ENCODE peak calls at places on chromosomes 11 and 22, in ten cellular contexts. One of them, this sample, is unnamed.

GRCh38 chr11:108431997-108432396 is 35.3 kb downstream of the C11orf65 start:
- DNase-seq in foreskin fibroblast: no peak
- DNase-seq in GM23338: no peak
- DNase-seq in kidney epithelial cell: no peak
- DNase-seq in heart right ventricle: no peak
- DNase-seq in Peyer's patch: no peak
- DNase-seq in body of pancreas: no peak
- DNase-seq in HFF-Myc: no peak
- DNase-seq in IMR-90: no peak
- DNase-seq in esophagus squamous epithelium: no peak
- DNase-seq in this sample: no peak

GRCh38 chr11:132402056-132402684 is 1031.8 kb downstream of the NTM start:
- DNase-seq in foreskin fibroblast: peak
- DNase-seq in GM23338: peak
- DNase-seq in kidney epithelial cell: peak
- DNase-seq in heart right ventricle: peak
- DNase-seq in Peyer's patch: no peak
- DNase-seq in body of pancreas: no peak
- DNase-seq in HFF-Myc: no peak
- DNase-seq in IMR-90: peak
- DNase-seq in esophagus squamous epithelium: no peak
- DNase-seq in this sample: peak

GRCh38 chr11:66467034-66467659 is 442 bp downstream of the PELI3 start:
- DNase-seq in foreskin fibroblast: peak
- DNase-seq in GM23338: peak
- DNase-seq in kidney epithelial cell: no peak
- DNase-seq in heart right ventricle: no peak
- DNase-seq in Peyer's patch: peak
- DNase-seq in body of pancreas: peak
- DNase-seq in HFF-Myc: no peak
- DNase-seq in IMR-90: peak
- DNase-seq in esophagus squamous epithelium: no peak
- DNase-seq in this sample: peak

GRCh38 chr11:65588199-65589054 is 7.2 kb downstream of the KCNK7 start:
- DNase-seq in foreskin fibroblast: peak
- DNase-seq in GM23338: peak
- DNase-seq in kidney epithelial cell: no peak
- DNase-seq in heart right ventricle: peak
- DNase-seq in Peyer's patch: peak
- DNase-seq in body of pancreas: peak
- DNase-seq in HFF-Myc: no peak
- DNase-seq in IMR-90: peak
- DNase-seq in esophagus squamous epithelium: no peak
- DNase-seq in this sample: peak

GRCh38 chr11:45593992-45594391 is 71.4 kb downstream of the CHST1 start:
- DNase-seq in foreskin fibroblast: no peak
- DNase-seq in GM23338: peak
- DNase-seq in kidney epithelial cell: no peak
- DNase-seq in heart right ventricle: no peak
- DNase-seq in Peyer's patch: no peak
- DNase-seq in body of pancreas: no peak
- DNase-seq in HFF-Myc: no peak
- DNase-seq in IMR-90: no peak
- DNase-seq in esophagus squamous epithelium: no peak
- DNase-seq in this sample: no peak

GRCh38 chr11:16669799-16670415 is 68.5 kb upstream of the C11orf58 start:
- DNase-seq in foreskin fibroblast: no peak
- DNase-seq in GM23338: peak
- DNase-seq in kidney epithelial cell: peak
- DNase-seq in heart right ventricle: no peak
- DNase-seq in Peyer's patch: no peak
- DNase-seq in body of pancreas: no peak
- DNase-seq in HFF-Myc: peak
- DNase-seq in IMR-90: peak
- DNase-seq in esophagus squamous epithelium: no peak
- DNase-seq in this sample: no peak

GRCh38 chr11:125494987-125495725 is 909 bp downstream of the FEZ1 start:
- DNase-seq in foreskin fibroblast: peak
- DNase-seq in GM23338: peak
- DNase-seq in kidney epithelial cell: no peak
- DNase-seq in heart right ventricle: peak
- DNase-seq in Peyer's patch: no peak
- DNase-seq in body of pancreas: peak
- DNase-seq in HFF-Myc: no peak
- DNase-seq in IMR-90: peak
- DNase-seq in esophagus squamous epithelium: no peak
- DNase-seq in this sample: peak

GRCh38 chr11:83521647-83522596 is 235.8 kb upstream of the CCDC90B start:
- DNase-seq in foreskin fibroblast: peak
- DNase-seq in GM23338: peak
- DNase-seq in kidney epithelial cell: no peak
- DNase-seq in heart right ventricle: no peak
- DNase-seq in Peyer's patch: peak
- DNase-seq in body of pancreas: no peak
- DNase-seq in HFF-Myc: no peak
- DNase-seq in IMR-90: peak
- DNase-seq in esophagus squamous epithelium: no peak
- DNase-seq in this sample: peak

GRCh38 chr11:97962758-97963157 is 1058.0 kb upstream of the CNTN5 start:
- DNase-seq in foreskin fibroblast: no peak
- DNase-seq in GM23338: no peak
- DNase-seq in kidney epithelial cell: no peak
- DNase-seq in heart right ventricle: no peak
- DNase-seq in Peyer's patch: no peak
- DNase-seq in body of pancreas: no peak
- DNase-seq in HFF-Myc: no peak
- DNase-seq in IMR-90: no peak
- DNase-seq in esophagus squamous epithelium: no peak
- DNase-seq in this sample: no peak

GRCh38 chr11:76783901-76784813 is 1.0 kb downstream of the TSKU start:
- DNase-seq in foreskin fibroblast: peak
- DNase-seq in GM23338: peak
- DNase-seq in kidney epithelial cell: no peak
- DNase-seq in heart right ventricle: peak
- DNase-seq in Peyer's patch: no peak
- DNase-seq in body of pancreas: peak
- DNase-seq in HFF-Myc: no peak
- DNase-seq in IMR-90: peak
- DNase-seq in esophagus squamous epithelium: no peak
- DNase-seq in this sample: peak

GRCh38 chr11:64767344-64768299 is 7.8 kb upstream of the PYGM start:
- DNase-seq in foreskin fibroblast: peak
- DNase-seq in GM23338: peak
- DNase-seq in kidney epithelial cell: no peak
- DNase-seq in heart right ventricle: peak
- DNase-seq in Peyer's patch: peak
- DNase-seq in body of pancreas: peak
- DNase-seq in HFF-Myc: no peak
- DNase-seq in IMR-90: peak
- DNase-seq in esophagus squamous epithelium: no peak
- DNase-seq in this sample: peak

GRCh38 chr22:37697540-37697835 is 640 bp downstream of the TRIOBP start:
- DNase-seq in foreskin fibroblast: no peak
- DNase-seq in GM23338: no peak
- DNase-seq in kidney epithelial cell: no peak
- DNase-seq in heart right ventricle: no peak
- DNase-seq in Peyer's patch: no peak
- DNase-seq in body of pancreas: no peak
- DNase-seq in HFF-Myc: no peak
- DNase-seq in IMR-90: no peak
- DNase-seq in esophagus squamous epithelium: no peak
- DNase-seq in this sample: no peak
- TF ChIP-seq CTCF in foreskin fibroblast: no peak
- TF ChIP-seq CTCF in GM23338: no peak
- TF ChIP-seq CTCF in kidney epithelial cell: no peak
- TF ChIP-seq CTCF in heart right ventricle: no peak
- TF ChIP-seq CTCF in Peyer's patch: no peak
- TF ChIP-seq CTCF in body of pancreas: no peak
- TF ChIP-seq CTCF in HFF-Myc: no peak
- TF ChIP-seq CTCF in IMR-90: no peak
- TF ChIP-seq CTCF in esophagus squamous epithelium: no peak
- TF ChIP-seq CTCF in this sample: no peak

GRCh38 chr22:49381595-49382450 is 445.9 kb downstream of the BRD1 start:
- DNase-seq in foreskin fibroblast: no peak
- DNase-seq in GM23338: no peak
- DNase-seq in kidney epithelial cell: no peak
- DNase-seq in heart right ventricle: no peak
- DNase-seq in Peyer's patch: peak
- DNase-seq in body of pancreas: no peak
- DNase-seq in HFF-Myc: no peak
- DNase-seq in IMR-90: no peak
- DNase-seq in esophagus squamous epithelium: no peak
- DNase-seq in this sample: no peak
- H3K4me3 ChIP-seq in foreskin fibroblast: no peak
- H3K4me3 ChIP-seq in GM23338: no peak
- H3K4me3 ChIP-seq in kidney epithelial cell: no peak
- H3K4me3 ChIP-seq in heart right ventricle: no peak
- H3K4me3 ChIP-seq in Peyer's patch: no peak
- H3K4me3 ChIP-seq in body of pancreas: no peak
- H3K4me3 ChIP-seq in HFF-Myc: no peak
- H3K4me3 ChIP-seq in IMR-90: no peak
- H3K4me3 ChIP-seq in esophagus squamous epithelium: no peak
- H3K4me3 ChIP-seq in this sample: no peak

GRCh38 chr11:34356918-34357645 is 728 bp downstream of the ABTB2 start:
- DNase-seq in foreskin fibroblast: peak
- DNase-seq in GM23338: peak
- DNase-seq in kidney epithelial cell: no peak
- DNase-seq in heart right ventricle: peak
- DNase-seq in Peyer's patch: peak
- DNase-seq in body of pancreas: peak
- DNase-seq in HFF-Myc: no peak
- DNase-seq in IMR-90: peak
- DNase-seq in esophagus squamous epithelium: no peak
- DNase-seq in this sample: peak
- TF ChIP-seq CTCF in foreskin fibroblast: no peak
- TF ChIP-seq CTCF in GM23338: no peak
- TF ChIP-seq CTCF in kidney epithelial cell: no peak
- TF ChIP-seq CTCF in heart right ventricle: peak
- TF ChIP-seq CTCF in Peyer's patch: no peak
- TF ChIP-seq CTCF in body of pancreas: no peak
- TF ChIP-seq CTCF in HFF-Myc: no peak
- TF ChIP-seq CTCF in IMR-90: no peak
- TF ChIP-seq CTCF in esophagus squamous epithelium: no peak
- TF ChIP-seq CTCF in this sample: peak

DNA sequence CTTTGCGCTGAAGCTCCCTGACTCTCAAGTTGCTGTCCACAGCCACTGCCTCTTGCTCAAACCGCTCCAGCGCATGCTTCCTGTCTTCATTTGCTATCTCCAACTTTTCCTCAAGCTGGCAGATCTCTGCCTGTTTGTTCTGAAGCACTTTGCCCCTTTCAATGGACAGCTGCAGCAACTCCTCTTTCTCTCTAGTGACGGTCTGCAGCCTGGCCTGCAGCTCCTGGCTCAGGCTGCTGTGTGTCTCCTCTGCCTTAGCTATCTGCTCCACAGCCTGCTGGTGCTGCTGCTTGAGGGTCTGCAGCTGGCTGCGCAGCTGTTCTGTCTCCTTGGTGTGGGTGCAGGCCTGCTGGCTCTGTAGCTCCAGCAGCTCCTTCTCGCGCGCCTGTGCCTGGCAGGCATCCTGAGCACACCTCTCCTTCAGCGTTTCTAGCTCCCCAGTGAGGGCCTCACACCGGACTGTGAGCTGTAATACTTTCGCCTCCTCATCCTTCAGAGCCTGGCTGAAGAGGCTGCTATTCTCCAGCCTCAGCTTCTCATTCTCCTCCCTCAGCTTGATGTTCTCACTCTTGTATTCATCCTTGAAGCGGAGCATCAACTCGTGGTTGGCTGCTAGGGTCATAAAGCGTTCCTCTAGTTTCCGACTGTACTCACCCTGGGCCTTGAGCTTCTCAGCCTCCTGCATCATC is 720 bp downstream of the CCDC89 start:
- DNase-seq in foreskin fibroblast: peak
- DNase-seq in GM23338: no peak
- DNase-seq in kidney epithelial cell: no peak
- DNase-seq in heart right ventricle: peak
- DNase-seq in Peyer's patch: peak
- DNase-seq in body of pancreas: no peak
- DNase-seq in HFF-Myc: no peak
- DNase-seq in IMR-90: peak
- DNase-seq in esophagus squamous epithelium: no peak
- DNase-seq in this sample: peak
- H3K4me3 ChIP-seq in foreskin fibroblast: peak
- H3K4me3 ChIP-seq in GM23338: no peak
- H3K4me3 ChIP-seq in kidney epithelial cell: peak
- H3K4me3 ChIP-seq in heart right ventricle: peak
- H3K4me3 ChIP-seq in Peyer's patch: peak
- H3K4me3 ChIP-seq in body of pancreas: no peak
- H3K4me3 ChIP-seq in HFF-Myc: peak
- H3K4me3 ChIP-seq in IMR-90: peak
- H3K4me3 ChIP-seq in esophagus squamous epithelium: no peak
- H3K4me3 ChIP-seq in this sample: peak

This sample was measured in fibroblast of the aortic adventitia.